ENCODE peak calls at places on chromosomes 2 and 18, in ten cellular contexts. R, Y, T, L, E, O, X, K, G and M are unnamed samples.

GRCh38 chr2:98538280-98539041 is 69.9 kb downstream of the COA5 start:
- DNase-seq in R (no peak), Y (no peak), T (no peak), L (no peak), E (no peak), O (no peak), X (no peak), K (no peak), G (no peak), M (no peak)

GRCh38 chr2:20074001-20074648 is 22.7 kb upstream of the LAPTM4A start:
- DNase-seq in R (no peak), Y (no peak), T (no peak), L (no peak), E (no peak), O (no peak), X (no peak), K (no peak), G (no peak), M (no peak)

GRCh38 chr2:84874381-84875212 is 6.3 kb downstream of the TRABD2A start:
- DNase-seq in R (peak), Y (peak), T (no peak), L (no peak), E (no peak), O (no peak), X (no peak), K (no peak), G (no peak), M (no peak)

GRCh38 chr2:70615222-70615621 is 61.6 kb upstream of the TGFA start:
- DNase-seq in R (no peak), Y (no peak), T (no peak), L (no peak), E (no peak), O (no peak), X (no peak), K (peak), G (no peak), M (no peak)

GRCh38 chr2:199471443-199472057 is 13.8 kb upstream of the SATB2 start:
- DNase-seq in R (peak), Y (peak), T (peak), L (no peak), E (no peak), O (no peak), X (no peak), K (peak), G (peak), M (peak)

GRCh38 chr18:6367208-6367607 is 47.5 kb downstream of the L3MBTL4 start:
- DNase-seq in R (no peak), Y (no peak), T (no peak), L (no peak), E (no peak), O (no peak), X (no peak), K (no peak), G (no peak), M (no peak)

GRCh38 chr2:216083464-216084279 is 2.0 kb downstream of the TMEM169 start:
- DNase-seq in R (peak), Y (peak), T (no peak), L (no peak), E (no peak), O (no peak), X (peak), K (no peak), G (no peak), M (peak)

GRCh38 chr2:52933878-52934277 is 833.7 kb upstream of the CHAC2 start:
- DNase-seq in R (no peak), Y (peak), T (no peak), L (no peak), E (no peak), O (no peak), X (no peak), K (no peak), G (no peak), M (no peak)

GRCh38 chr2:48633143-48633542 is 15.5 kb downstream of the GTF2A1L start:
- DNase-seq in R (peak), Y (no peak), T (no peak), L (no peak), E (no peak), O (no peak), X (no peak), K (no peak), G (no peak), M (no peak)

GRCh38 chr18:55491606-55492005 is 96.4 kb downstream of the TCF4 start:
- DNase-seq in R (no peak), Y (no peak), T (no peak), L (no peak), E (no peak), O (no peak), X (no peak), K (no peak), G (no peak), M (no peak)

GRCh38 chr18:12838178-12838634 is 45.8 kb downstream of the PTPN2 start:
- DNase-seq in R (no peak), Y (peak), T (no peak), L (no peak), E (peak), O (no peak), X (no peak), K (no peak), G (peak), M (no peak)

GRCh38 chr18:3177902-3178687 is 41.7 kb downstream of the MYOM1 start:
- DNase-seq in R (no peak), Y (no peak), T (no peak), L (peak), E (peak), O (no peak), X (no peak), K (no peak), G (peak), M (no peak)

GRCh38 chr2:158560259-158560658 is 103.5 kb downstream of the PKP4 start:
- DNase-seq in R (no peak), Y (no peak), T (no peak), L (no peak), E (no peak), O (no peak), X (no peak), K (no peak), G (no peak), M (no peak)

GRCh38 chr18:52531836-52532235 is 191.8 kb downstream of the DCC start:
- DNase-seq in R (no peak), Y (no peak), T (no peak), L (no peak), E (no peak), O (no peak), X (no peak), K (no peak), G (no peak), M (no peak)

GRCh38 chr2:75564713-75565369 is 4.1 kb upstream of the EVA1A start:
- DNase-seq in R (no peak), Y (no peak), T (no peak), L (no peak), E (no peak), O (no peak), X (no peak), K (no peak), G (no peak), M (no peak)

GRCh38 chr2:104890092-104890393 is 36.1 kb downstream of the POU3F3 start:
- DNase-seq in R (peak), Y (no peak), T (no peak), L (no peak), E (peak), O (no peak), X (no peak), K (no peak), G (no peak), M (no peak)

GRCh38 chr18:24369420-24369819 is 28.2 kb downstream of the OSBPL1A start:
- DNase-seq in R (no peak), Y (no peak), T (no peak), L (no peak), E (no peak), O (no peak), X (no peak), K (no peak), G (no peak), M (no peak)

GRCh38 chr2:25251461-25252273 is 83.3 kb upstream of the POMC start:
- DNase-seq in R (peak), Y (peak), T (peak), L (peak), E (peak), O (no peak), X (no peak), K (no peak), G (peak), M (peak)

GRCh38 chr2:145751634-145752033 is 1231.7 kb upstream of the ZEB2 start:
- DNase-seq in R (peak), Y (peak), T (no peak), L (no peak), E (no peak), O (no peak), X (no peak), K (no peak), G (no peak), M (no peak)

GRCh38 chr18:69580107-69580506 is 179.4 kb downstream of the DOK6 start:
- DNase-seq in R (no peak), Y (peak), T (no peak), L (no peak), E (no peak), O (no peak), X (no peak), K (no peak), G (no peak), M (no peak)

GRCh38 chr2:127593228-127594115 is 52.5 kb upstream of the GPR17 start:
- DNase-seq in R (peak), Y (no peak), T (no peak), L (no peak), E (no peak), O (no peak), X (no peak), K (no peak), G (no peak), M (no peak)

GRCh38 chr18:48782381-48782841 is 168.4 kb downstream of the SMAD7 start:
- DNase-seq in R (no peak), Y (no peak), T (peak), L (no peak), E (no peak), O (no peak), X (no peak), K (peak), G (peak), M (no peak)

GRCh38 chr18:40855661-40856060 is 1099.4 kb upstream of the PIK3C3 start:
- DNase-seq in R (no peak), Y (no peak), T (no peak), L (no peak), E (no peak), O (no peak), X (no peak), K (no peak), G (no peak), M (no peak)

GRCh38 chr2:181234429-181235410 is 222.5 kb upstream of the ITGA4 start:
- DNase-seq in R (no peak), Y (no peak), T (no peak), L (no peak), E (no peak), O (no peak), X (no peak), K (no peak), G (no peak), M (peak)

GRCh38 chr18:66867653-66868052 is 263.8 kb upstream of the CDH19 start:
- DNase-seq in R (no peak), Y (peak), T (no peak), L (no peak), E (no peak), O (no peak), X (no peak), K (no peak), G (no peak), M (no peak)

GRCh38 chr18:24514439-24514838 is 54.0 kb downstream of the HRH4 start:
- DNase-seq in R (peak), Y (peak), T (no peak), L (peak), E (no peak), O (no peak), X (no peak), K (no peak), G (no peak), M (peak)

GRCh38 chr2:57698935-57699449 is 347.6 kb upstream of the VRK2 start:
- DNase-seq in R (peak), Y (no peak), T (no peak), L (no peak), E (no peak), O (no peak), X (no peak), K (no peak), G (no peak), M (peak)

GRCh38 chr18:79599503-79599931 is 80.1 kb upstream of the CTDP1 start:
- DNase-seq in R (peak), Y (peak), T (peak), L (no peak), E (no peak), O (no peak), X (no peak), K (no peak), G (peak), M (no peak)

GRCh38 chr18:43665239-43665788 is 388.0 kb upstream of the SYT4 start:
- DNase-seq in R (no peak), Y (peak), T (no peak), L (no peak), E (no peak), O (no peak), X (no peak), K (no peak), G (no peak), M (no peak)